ENCODE peak calls at places on chromosomes 12 and 14, in five cellular contexts. S is A673, V is WERI-Rb-1, X is ovary, E is left ventricle myocardium inferior. M is an unnamed sample.

GRCh38 chr14:61233436-61233956 is 47.6 kb downstream of the TMEM30B start:
- DNase-seq in E (no peak), S (peak; percentile 43), X (no peak), V (no peak), M (no peak)

GRCh38 chr12:5556946-5557673 is 125.2 kb downstream of the NTF3 start:
- DNase-seq in V (no peak), S (no peak), E (no peak), X (no peak), M (no peak)

GRCh38 chr12:4771960-4772566 is 51.9 kb downstream of the GALNT8 start:
- DNase-seq in X (no peak), V (no peak), S (no peak), E (no peak), M (no peak)

GRCh38 chr14:23153891-23154796 is 29.3 kb downstream of the SLC7A8 start:
- DNase-seq in E (peak; percentile 92), S (peak; percentile 60), V (peak; percentile 35), X (peak; percentile 95), M (no peak)

GRCh38 chr12:26732010-26732908 is 100.7 kb downstream of the ITPR2 start:
- DNase-seq in V (no peak), E (no peak), S (no peak), X (no peak), M (no peak)

GRCh38 chr14:100713720-100714119 is 13.0 kb upstream of the DLK1 start:
- DNase-seq in S (no peak), V (no peak), E (no peak), X (no peak), M (no peak)

GRCh38 chr12:23472329-23472971 is 477.0 kb downstream of the SOX5 start:
- DNase-seq in V (no peak), E (no peak), X (no peak), S (no peak), M (no peak)

GRCh38 chr14:97523936-97524335 is 726.8 kb downstream of the VRK1 start:
- DNase-seq in S (peak; percentile 78), X (no peak), E (no peak), V (no peak), M (no peak)

GRCh38 chr12:2344476-2344875 is 291.7 kb downstream of the CACNA1C start:
- DNase-seq in V (no peak), X (no peak), S (no peak), E (no peak), M (no peak)

GRCh38 chr12:94460594-94460959 is 910 bp upstream of the CEP83 start:
- DNase-seq in E (no peak), S (no peak), X (no peak), V (no peak), M (no peak)

GRCh38 chr12:52600475-52600874 is 788 bp downstream of the KRT72 start:
- DNase-seq in X (no peak), S (no peak), V (no peak), E (no peak), M (no peak)

GRCh38 chr14:21241218-21241819 is 27.9 kb downstream of the HNRNPC start:
- DNase-seq in X (no peak), E (no peak), S (peak; percentile 56), V (no peak), M (peak; percentile 42)

GRCh38 chr12:100962086-100962712 is 167.6 kb downstream of the ANO4 start:
- DNase-seq in V (no peak), S (no peak), X (no peak), E (no peak), M (no peak)

GRCh38 chr14:50542941-50543418 is 10.6 kb upstream of the MAP4K5 start:
- DNase-seq in E (no peak), X (no peak), V (peak; percentile 38), S (peak; percentile 67), M (peak; percentile 49)

GRCh38 chr14:68786491-68787234 is 6.2 kb downstream of the ZFP36L1 start:
- DNase-seq in V (no peak), X (peak; percentile 51), S (no peak), E (no peak), M (no peak)

GRCh38 chr12:3557791-3558190 is 66.8 kb downstream of the PRMT8 start:
- DNase-seq in E (no peak), V (no peak), S (no peak), X (no peak), M (no peak)

GRCh38 chr14:74941676-74942097 is 13.7 kb downstream of the PGF start:
- DNase-seq in E (peak; percentile 58), V (no peak), X (no peak), S (peak; percentile 55), M (peak; percentile 51)

GRCh38 chr12:13257356-13257875 is 60.9 kb downstream of the EMP1 start:
- DNase-seq in S (no peak), E (no peak), V (no peak), X (no peak), M (no peak)

GRCh38 chr14:76191297-76191696 is 39.6 kb downstream of the GPATCH2L start:
- DNase-seq in E (no peak), S (no peak), V (no peak), X (no peak), M (no peak)

GRCh38 chr14:76181546-76181945 is 29.8 kb downstream of the GPATCH2L start:
- DNase-seq in X (no peak), E (no peak), V (no peak), S (peak; percentile 24), M (no peak)

DNA sequence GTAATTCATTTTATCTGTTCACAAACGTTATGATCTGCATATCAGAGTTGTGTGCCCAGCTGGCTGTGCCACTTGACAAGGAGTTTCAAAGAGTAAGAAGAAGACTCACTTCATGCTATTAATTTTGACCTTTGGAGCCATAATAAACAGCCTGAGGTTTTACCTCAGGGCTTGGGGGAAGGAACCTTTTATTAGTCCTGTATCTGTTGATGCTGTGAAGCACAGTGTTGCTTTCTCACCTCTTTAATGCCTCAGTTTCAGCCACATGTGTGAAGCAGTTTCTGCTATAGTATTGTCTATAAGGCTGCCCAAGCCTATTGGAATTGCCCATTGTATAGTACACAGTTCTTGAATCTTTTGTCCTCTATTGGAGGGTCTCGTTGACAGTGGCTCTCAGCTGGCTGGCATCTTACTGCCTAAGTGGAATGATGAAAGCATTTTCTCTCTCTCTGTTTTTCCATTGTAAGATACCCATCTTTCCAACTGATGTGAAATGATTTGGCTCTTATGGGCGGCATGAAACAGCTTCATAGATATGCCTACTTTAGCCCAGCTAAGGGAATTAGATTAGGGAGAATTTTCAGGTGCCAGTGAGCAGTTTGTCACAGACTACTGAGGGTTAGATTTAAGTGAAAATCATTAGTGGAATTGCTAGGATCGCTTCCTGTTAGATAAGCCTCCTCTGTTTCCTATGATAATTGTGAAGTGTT is 34.8 kb downstream of the GPATCH2L start:
- DNase-seq in S (no peak), X (no peak), E (no peak), V (peak; percentile 11), M (no peak)
- H3K36me3 ChIP-seq in S (peaks cover 30% of the 10 kb centered on the region), X (no peaks in the 10 kb centered on the region), E (peaks cover 53% of the 10 kb centered on the region), V (peaks cover 26% of the 10 kb centered on the region), M (peaks cover 16% of the 10 kb centered on the region)

GRCh38 chr12:54246011-54246641 is 33.8 kb downstream of the CBX5 start:
- DNase-seq in E (no peak), X (no peak), V (no peak), S (no peak), M (no peak)
- H3K36me3 ChIP-seq in E (peaks cover 69% of the 10 kb centered on the region), X (no peaks in the 10 kb centered on the region), V (peaks cover 71% of the 10 kb centered on the region), S (peaks cover 71% of the 10 kb centered on the region), M (peaks cover 19% of the 10 kb centered on the region)

DNA sequence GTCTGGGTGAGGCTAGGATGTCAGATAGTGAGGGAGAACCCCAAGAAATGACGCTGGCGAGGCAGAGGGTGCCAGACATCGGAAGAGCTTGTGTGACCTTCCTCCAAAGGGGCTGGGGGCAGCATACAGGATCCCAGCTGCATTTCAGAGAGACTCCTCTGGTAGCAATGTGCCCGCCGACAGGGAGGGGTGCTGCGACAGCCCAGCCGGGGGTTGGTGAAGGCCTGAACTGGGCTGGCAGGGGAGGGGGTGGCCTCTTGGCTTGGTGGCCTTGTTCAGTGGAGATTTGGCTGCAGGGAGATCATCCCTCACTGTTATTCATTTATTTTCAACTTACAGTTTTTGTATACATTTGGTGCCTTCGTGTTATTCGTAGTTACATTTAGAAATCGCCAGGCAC is 5.2 kb downstream of the TCHP start:
- DNase-seq in E (no peak), V (no peak), S (no peak), X (no peak), M (no peak)
- H3K36me3 ChIP-seq in E (peaks cover 74% of the 10 kb centered on the region), V (peaks cover 75% of the 10 kb centered on the region), S (peaks cover 47% of the 10 kb centered on the region), X (no peaks in the 10 kb centered on the region), M (peaks cover 63% of the 10 kb centered on the region)

GRCh38 chr12:45388545-45388944 is 172.7 kb downstream of the ANO6 start:
- DNase-seq in X (no peak), V (peak; percentile 22), E (no peak), S (peak; percentile 64), M (no peak)
- H3K36me3 ChIP-seq in X (no peaks in the 10 kb centered on the region), V (no peaks in the 10 kb centered on the region), E (peaks cover 62% of the 10 kb centered on the region), S (peaks cover 15% of the 10 kb centered on the region), M (no peaks in the 10 kb centered on the region)

GRCh38 chr12:125089083-125089482 is 23.8 kb downstream of the AACS start:
- DNase-seq in E (no peak), V (no peak), X (no peak), S (no peak), M (no peak)
- H3K36me3 ChIP-seq in E (peaks cover 53% of the 10 kb centered on the region), V (peaks cover 81% of the 10 kb centered on the region), X (no peaks in the 10 kb centered on the region), S (peaks cover 11% of the 10 kb centered on the region), M (peaks cover 2% of the 10 kb centered on the region)

GRCh38 chr12:46357438-46358324 is 14.9 kb downstream of the SLC38A2 start:
- DNase-seq in E (no peak), S (no peak), X (no peak), V (no peak), M (no peak)

GRCh38 chr12:46358325-46358700 is 14.3 kb downstream of the SLC38A2 start:
- DNase-seq in E (no peak), S (no peak), V (no peak), X (no peak), M (no peak)

GRCh38 chr12:46360370-46360769 is 12.2 kb downstream of the SLC38A2 start:
- DNase-seq in S (no peak), X (no peak), E (no peak), V (no peak), M (no peak)

GRCh38 chr12:46359667-46360280 is 12.8 kb downstream of the SLC38A2 start:
- DNase-seq in S (no peak), X (no peak), V (no peak), E (no peak), M (no peak)

DNA sequence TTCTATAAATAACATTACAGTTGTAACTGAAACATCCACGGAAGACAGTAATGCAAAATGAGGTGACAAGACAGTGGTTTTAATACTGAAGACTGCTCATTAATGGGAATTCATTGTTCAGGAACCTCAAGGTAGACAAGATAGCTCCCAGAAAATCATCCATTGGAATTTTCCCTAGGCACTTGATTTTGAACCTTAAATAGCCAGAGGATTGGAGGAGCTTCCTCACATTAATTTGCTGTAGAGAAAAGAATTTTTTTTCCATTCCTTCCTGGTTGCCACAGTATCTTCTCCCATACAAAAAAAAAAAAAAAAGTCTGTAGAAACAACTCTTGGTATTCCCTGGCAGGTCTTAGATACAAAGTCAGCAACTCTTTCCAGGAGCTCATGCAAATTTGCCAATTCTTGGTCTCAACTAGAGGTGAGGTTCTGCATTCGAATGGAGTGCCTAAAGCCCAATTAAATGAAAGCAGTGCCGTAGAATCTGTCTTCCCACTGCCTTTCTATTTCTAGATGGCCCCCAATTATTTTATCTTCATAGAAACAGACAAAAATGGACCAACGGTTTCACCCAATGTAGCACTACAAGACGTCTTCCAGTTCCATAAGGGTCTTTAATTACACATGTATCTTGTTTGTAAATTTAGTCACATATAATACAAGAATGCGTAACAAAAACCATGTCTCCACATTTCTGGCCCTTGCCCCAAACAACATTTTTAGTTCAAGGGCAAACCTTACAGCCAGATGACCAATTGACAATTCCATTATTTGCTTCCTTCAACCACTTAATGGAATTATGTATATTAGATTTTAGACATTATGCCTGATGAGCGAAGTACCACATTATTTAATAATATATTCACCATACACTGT is 13.5 kb downstream of the SLC38A2 start:
- DNase-seq in E (no peak), S (no peak), V (no peak), X (no peak), M (no peak)
- H3K36me3 ChIP-seq in E (peaks cover 56% of the 10 kb centered on the region), S (peaks cover 57% of the 10 kb centered on the region), V (peaks cover 48% of the 10 kb centered on the region), X (no peaks in the 10 kb centered on the region), M (peaks cover 47% of the 10 kb centered on the region)

GRCh38 chr12:131783915-131784541 is 44.2 kb upstream of the MMP17 start:
- DNase-seq in E (no peak), V (no peak), S (peak; percentile 87), X (no peak), M (no peak)
- H3K36me3 ChIP-seq in E (peaks cover 86% of the 10 kb centered on the region), V (peaks cover 42% of the 10 kb centered on the region), S (peaks cover 27% of the 10 kb centered on the region), X (no peaks in the 10 kb centered on the region), M (peaks cover 32% of the 10 kb centered on the region)